ENCODE peak calls at places on chromosome 7, in ten cellular contexts. I is H1; Z is astrocyte of the spinal cord; W is suprapubic skin; O is epithelial cell of esophagus; T is adrenal gland; K is heart left ventricle; V is CD8-positive, alpha-beta T cell; X is IMR-90; S is DND-41. N is an unnamed sample.

GRCh38 chr7:108805808-108806397 is 236.2 kb downstream of the DNAJB9 start:
- DNase-seq in T (no peak), X (peak; percentile 1), V (no peak), Z (peak; percentile 54), K (no peak), O (peak; percentile 20), S (peak; percentile 7), W (no peak), I (no peak), N (peak; percentile 8)

GRCh38 chr7:48144291-48144768 is 26.9 kb upstream of the ABCA13 start:
- DNase-seq in Z (no peak), S (no peak), W (no peak), I (no peak), X (no peak), K (no peak), V (no peak), O (no peak), T (no peak), N (no peak)

GRCh38 chr7:127290801-127291361 is 38.1 kb upstream of the GRM8 start:
- DNase-seq in W (no peak), X (peak; percentile 0), V (no peak), I (no peak), O (peak; percentile 22), Z (no peak), K (no peak), S (no peak), T (no peak), N (no peak)

GRCh38 chr7:27689045-27689877 is 26.6 kb upstream of the HIBADH start:
- DNase-seq in W (no peak), S (peak; percentile 31), T (peak; percentile 50), X (peak; percentile 31), I (peak; percentile 55), K (no peak), O (peak; percentile 42), V (no peak), Z (no peak), N (peak; percentile 33)

GRCh38 chr7:91784469-91784868 is 96.0 kb downstream of the MTERF1 start:
- DNase-seq in W (no peak), V (no peak), O (peak; percentile 80), T (no peak), Z (peak; percentile 62), X (peak; percentile 61), I (no peak), K (no peak), S (no peak), N (peak; percentile 80)

GRCh38 chr7:76998263-76998666 is 33.9 kb downstream of the SPDYE17 start:
- DNase-seq in W (no peak), S (no peak), I (no peak), T (no peak), Z (no peak), V (no peak), O (no peak), X (no peak), K (peak; percentile 27), N (no peak)

GRCh38 chr7:105896407-105896842 is 20.0 kb upstream of the ATXN7L1 start:
- DNase-seq in Z (no peak), K (no peak), O (no peak), X (no peak), W (no peak), V (no peak), I (no peak), S (no peak), T (no peak), N (no peak)

GRCh38 chr7:132112632-132113031 is 463.6 kb downstream of the PLXNA4 start:
- DNase-seq in T (no peak), O (no peak), Z (no peak), W (no peak), S (no peak), V (no peak), I (no peak), X (no peak), K (no peak), N (no peak)

GRCh38 chr7:110119883-110120581 is 970.9 kb upstream of the LRRN3 start:
- DNase-seq in T (no peak), W (no peak), V (no peak), I (no peak), S (no peak), O (peak; percentile 57), X (peak; percentile 18), K (no peak), Z (peak; percentile 8), N (peak; percentile 51)

GRCh38 chr7:108293190-108293612 is 163.0 kb downstream of the NRCAM start:
- DNase-seq in V (no peak), W (no peak), S (no peak), O (no peak), K (no peak), X (no peak), Z (no peak), I (no peak), T (no peak), N (no peak)

GRCh38 chr7:6636741-6637543 is at the start of gene ZNF316:
- DNase-seq in I (no peak), Z (no peak), K (peak; percentile 86), V (peak; percentile 61), S (peak; percentile 49), T (peak; percentile 68), X (peak; percentile 38), W (no peak), O (peak; percentile 47), N (no peak)

GRCh38 chr7:155198901-155199845 is 98.5 kb upstream of the INSIG1 start:
- DNase-seq in V (no peak), Z (peak; percentile 38), W (no peak), T (no peak), K (no peak), S (no peak), O (peak; percentile 45), I (no peak), X (peak; percentile 88), N (peak; percentile 58)

GRCh38 chr7:66627151-66627681 is 1.5 kb upstream of the KCTD7 start:
- DNase-seq in W (no peak), K (no peak), S (no peak), I (no peak), T (no peak), V (no peak), Z (no peak), O (no peak), X (peak; percentile 89), N (no peak)
- H3K4me3 ChIP-seq in W (peak overlapping the region; percentile 82), K (no peak overlapping the region), S (no peak overlapping the region), I (no peak overlapping the region), T (no peak overlapping the region), V (no peak overlapping the region), Z (no peak overlapping the region), O (no peak overlapping the region), X (no peak overlapping the region), N (no peak overlapping the region)

DNA sequence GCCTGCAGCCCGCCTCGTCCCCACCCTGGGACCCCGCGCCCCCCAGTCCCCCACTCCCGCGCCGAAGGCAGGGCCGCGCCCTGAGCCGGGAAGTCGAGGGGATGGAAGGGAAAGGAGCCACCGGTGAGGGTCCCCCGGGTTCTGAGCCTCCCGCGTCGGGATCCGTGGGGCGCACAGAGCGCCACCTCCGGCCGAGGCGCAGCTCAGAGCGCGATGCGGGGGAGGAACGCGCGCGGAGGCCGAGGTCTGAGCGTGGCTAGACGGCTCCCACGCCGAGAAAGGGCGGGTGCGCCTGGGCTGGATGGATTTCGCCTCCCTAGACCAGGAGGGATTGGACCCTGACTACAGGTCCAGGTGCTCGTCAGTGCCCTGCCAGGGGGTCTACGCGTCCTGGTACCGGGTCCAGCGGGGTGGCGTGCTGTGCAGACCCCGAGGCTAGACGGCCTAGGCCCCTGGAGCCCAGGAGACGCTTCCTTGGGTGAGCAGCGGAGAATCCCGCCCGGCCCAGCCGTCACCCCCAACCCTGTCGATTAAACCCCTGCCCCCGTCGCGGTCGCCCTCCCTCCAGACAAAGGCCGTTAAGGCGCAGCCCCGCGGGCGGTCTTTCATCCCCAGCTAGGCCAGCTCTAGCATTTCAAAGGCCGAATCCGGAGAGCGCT is 986 bp upstream of the PDGFA start:
- DNase-seq in O (no peak), K (no peak), X (no peak), V (no peak), W (no peak), T (no peak), I (peak; percentile 77), Z (no peak), S (no peak), N (no peak)
- TF ChIP-seq CTCF in O (peak; percentile 11), K (no peak), X (no peak), V (no peak), W (no peak), T (no peak), I (no peak), Z (peak; percentile 10), S (no peak), N (peak; percentile 39)

DNA sequence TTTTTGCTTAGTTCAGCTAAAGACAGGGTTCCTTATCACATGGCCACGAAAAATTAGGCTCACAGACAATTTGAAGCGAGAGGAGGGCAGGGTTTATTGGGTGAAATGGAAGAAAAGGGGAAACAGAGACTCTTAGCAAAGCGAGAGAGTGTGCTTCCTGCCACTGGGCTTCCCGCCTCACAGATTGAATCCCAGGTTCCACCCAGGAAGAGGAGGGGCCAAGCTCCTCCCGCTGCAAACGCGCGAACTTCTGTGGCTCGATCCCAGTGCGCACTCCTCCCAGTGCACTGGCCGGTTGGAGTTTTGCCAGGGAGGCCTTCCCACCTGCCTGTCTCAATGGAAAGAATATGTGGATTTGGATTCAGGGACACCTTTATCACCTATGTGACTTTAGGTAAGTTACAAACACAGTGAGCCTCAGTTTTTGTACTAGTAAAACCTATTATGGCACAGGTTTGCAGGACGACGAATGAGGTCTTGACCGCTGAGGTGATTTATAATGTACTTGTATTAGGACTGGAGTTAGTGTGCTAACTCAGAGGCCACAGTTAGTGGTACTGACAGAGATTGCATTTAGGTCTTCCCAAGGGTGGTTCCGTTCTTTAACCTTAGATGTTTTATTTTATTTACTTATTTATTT is 48.5 kb upstream of the SP8 start:
- DNase-seq in I (no peak), O (no peak), V (no peak), X (no peak), S (no peak), K (no peak), Z (no peak), T (no peak), W (no peak), N (no peak)
- H3K4me3 ChIP-seq in I (no peak overlapping the region), O (no peak overlapping the region), V (no peak overlapping the region), X (no peak overlapping the region), S (no peak overlapping the region), K (no peak overlapping the region), Z (no peak overlapping the region), T (no peak overlapping the region), W (no peak overlapping the region), N (no peak overlapping the region)

DNA sequence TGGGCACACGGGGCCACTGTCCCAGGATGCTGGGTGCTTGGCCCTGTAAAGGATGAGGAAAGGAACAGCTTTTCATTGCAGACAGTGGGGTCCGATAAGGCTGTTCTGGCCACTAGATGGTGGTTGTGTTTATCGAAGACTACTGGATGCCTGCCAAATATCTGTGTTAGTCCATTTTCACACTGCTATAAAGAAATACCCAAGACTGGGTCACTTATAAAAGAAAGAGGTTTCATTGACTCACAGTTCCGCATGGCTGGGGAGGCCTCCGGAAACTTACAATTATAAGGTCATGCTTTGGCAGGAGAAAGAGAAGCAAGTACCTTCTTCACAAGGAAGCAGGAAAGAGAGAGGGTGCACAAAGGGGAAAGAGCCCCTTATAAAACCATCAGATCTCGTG is 32.2 kb upstream of the GARS1 start:
- DNase-seq in O (no peak), T (no peak), Z (peak; percentile 72), S (no peak), I (no peak), V (no peak), K (no peak), W (no peak), X (peak; percentile 73), N (no peak)
- TF ChIP-seq CTCF in O (no peak), T (no peak), Z (peak; percentile 31), S (no peak), I (no peak), V (no peak), K (no peak), W (no peak), X (peak; percentile 43), N (no peak)